ENCODE peak calls at places on chromosomes 3 and 15, in nine cellular contexts. Z, M, A, Q, H, K, X, J and S are unnamed samples.
A peak's percentile ranks its signal among the peaks of the same experiment; 100 is the strongest.

GRCh38 chr3:184694266-184694665 is 17.6 kb downstream of the MAGEF1 start:
- DNase-seq in Q (no peak), K (no peak), Z (no peak), H (no peak), M (no peak), J (no peak), A (no peak), X (no peak), S (no peak)

GRCh38 chr15:77773003-77773402 is 140.3 kb upstream of the LINGO1 start:
- DNase-seq in A (no peak), H (no peak), M (no peak), K (no peak), X (no peak), J (no peak), Z (no peak), Q (no peak), S (no peak)

GRCh38 chr15:100602822-100603393 is 519 bp downstream of the ASB7 start:
- DNase-seq in A (peak; percentile 78), Z (peak; percentile 34), J (no peak), Q (peak; percentile 31), K (peak; percentile 67), H (no peak), M (no peak), X (peak; percentile 14), S (peak; percentile 15)

GRCh38 chr15:48641416-48641815 is 4.1 kb downstream of the FBN1 start:
- DNase-seq in J (no peak), K (no peak), Q (peak; percentile 23), H (peak; percentile 49), Z (no peak), M (no peak), A (no peak), X (peak; percentile 56), S (no peak)

GRCh38 chr15:78241017-78241416 is 6.7 kb upstream of the ACSBG1 start:
- DNase-seq in M (peak; percentile 85), H (peak; percentile 90), X (peak; percentile 85), Z (peak; percentile 85), Q (no peak), A (peak; percentile 94), K (peak; percentile 72), J (peak; percentile 92), S (peak; percentile 74)

GRCh38 chr3:46668591-46668990 is 24.9 kb downstream of the ALS2CL start:
- DNase-seq in J (peak; percentile 43), K (no peak), M (peak; percentile 15), X (no peak), Q (no peak), Z (no peak), A (peak; percentile 52), H (peak; percentile 4), S (no peak)

GRCh38 chr3:45145681-45146614 is at the start of gene CDCP1:
- DNase-seq in Q (no peak), H (no peak), X (no peak), J (peak; percentile 83), A (no peak), K (no peak), M (no peak), Z (no peak), S (no peak)

GRCh38 chr3:138297059-138297607 is 32.5 kb downstream of the NME9 start:
- DNase-seq in K (no peak), X (no peak), Z (no peak), H (no peak), Q (no peak), A (no peak), J (no peak), M (no peak), S (no peak)

GRCh38 chr15:49383266-49383665 is 39.8 kb upstream of the FGF7 start:
- DNase-seq in J (no peak), M (no peak), H (no peak), K (no peak), A (no peak), Q (no peak), X (peak; percentile 17), Z (no peak), S (no peak)

GRCh38 chr3:109224333-109224732 is 87.8 kb downstream of the C3orf85 start:
- DNase-seq in J (no peak), Q (no peak), X (peak; percentile 15), K (no peak), Z (no peak), H (no peak), A (no peak), M (no peak), S (no peak)

GRCh38 chr3:22569570-22569969 is 633.6 kb upstream of the UBE2E2 start:
- DNase-seq in H (no peak), A (no peak), M (no peak), Z (no peak), J (no peak), Q (no peak), K (no peak), X (no peak), S (no peak)

GRCh38 chr15:96327155-96327741 is 3.3 kb upstream of the NR2F2 start:
- DNase-seq in M (no peak), X (peak; percentile 92), K (no peak), H (no peak), J (no peak), Z (no peak), Q (peak; percentile 61), A (no peak), S (no peak)

GRCh38 chr3:71389911-71390573 is 193.5 kb downstream of the FOXP1 start:
- DNase-seq in Q (no peak), H (peak; percentile 26), A (peak; percentile 78), M (peak; percentile 59), X (peak; percentile 88), K (no peak), Z (peak; percentile 35), J (peak; percentile 70), S (peak; percentile 40)

GRCh38 chr15:66292261-66293084 is 895 bp upstream of the DIS3L start:
- DNase-seq in X (no peak), J (no peak), A (no peak), K (no peak), Q (no peak), Z (no peak), M (no peak), H (no peak), S (peak; percentile 6)

GRCh38 chr15:44788748-44789147 is 52.4 kb downstream of the TRIM69 start:
- DNase-seq in K (no peak), Z (peak; percentile 15), J (no peak), H (no peak), X (peak; percentile 30), M (no peak), A (no peak), Q (no peak), S (no peak)

GRCh38 chr3:147756478-147756877 is 347.3 kb downstream of the ZIC1 start:
- DNase-seq in K (no peak), H (no peak), X (no peak), J (no peak), Q (no peak), M (no peak), Z (no peak), A (no peak), S (no peak)

GRCh38 chr3:96776818-96777217 is 37.6 kb upstream of the EPHA6 start:
- DNase-seq in Q (no peak), A (no peak), Z (no peak), H (no peak), K (no peak), M (no peak), J (peak; percentile 63), X (no peak), S (no peak)
- TF ChIP-seq CTCF in Q (no peak), A (no peak), Z (no peak), H (no peak), K (no peak), M (no peak), J (no peak), X (no peak), S (no peak)

GRCh38 chr3:28294667-28295413 is 53.4 kb downstream of the CMC1 start:
- DNase-seq in A (no peak), K (no peak), H (no peak), X (no peak), M (no peak), Q (no peak), J (no peak), Z (no peak), S (no peak)

GRCh38 chr3:28295819-28296364 is 52.6 kb upstream of the ZCWPW2 start:
- DNase-seq in X (peak; percentile 15), A (no peak), K (no peak), Z (no peak), M (no peak), Q (no peak), H (no peak), J (no peak), S (no peak)

GRCh38 chr3:28300345-28300962 is 48.1 kb upstream of the ZCWPW2 start:
- DNase-seq in M (no peak), J (no peak), K (no peak), A (no peak), H (no peak), Z (no peak), Q (no peak), X (no peak), S (no peak)

GRCh38 chr3:28301607-28302158 is 46.8 kb upstream of the ZCWPW2 start:
- DNase-seq in Z (no peak), J (no peak), A (no peak), K (no peak), X (no peak), Q (no peak), M (no peak), H (no peak), S (no peak)

GRCh38 chr3:28299705-28300104 is 48.8 kb upstream of the ZCWPW2 start:
- DNase-seq in M (no peak), K (no peak), X (no peak), Q (no peak), A (no peak), H (no peak), J (no peak), Z (no peak), S (no peak)
- H3K27me3 ChIP-seq in M (no peaks in the 10 kb centered on the region), K (no peaks in the 10 kb centered on the region), X (no peaks in the 10 kb centered on the region), Q (no peaks in the 10 kb centered on the region), A (no peaks in the 10 kb centered on the region), H (no peaks in the 10 kb centered on the region), J (no peaks in the 10 kb centered on the region), Z (no peaks in the 10 kb centered on the region), S (no peaks in the 10 kb centered on the region)

DNA sequence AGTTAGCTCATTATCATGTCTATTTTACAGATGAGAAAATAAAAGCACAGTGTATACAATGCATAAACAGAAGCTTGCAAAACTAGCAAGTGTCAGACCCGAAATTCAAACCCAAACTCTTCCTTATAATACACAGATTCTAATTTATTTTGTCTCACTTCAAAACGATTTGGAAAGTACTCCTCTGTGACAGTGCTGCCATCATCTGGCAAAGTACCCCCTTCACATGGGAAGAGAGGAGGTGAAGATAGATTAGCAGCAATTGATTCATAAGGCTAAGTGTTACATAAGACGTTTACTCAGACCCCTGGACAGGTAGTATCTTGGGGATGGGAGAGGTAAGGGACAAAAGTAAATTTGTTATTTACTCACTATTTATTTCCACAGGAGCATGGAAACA is 744.0 kb upstream of the SGO1 start:
- DNase-seq in Q (no peak), Z (no peak), K (no peak), X (peak; percentile 29), M (no peak), J (no peak), H (no peak), A (no peak), S (no peak)
- TF ChIP-seq CTCF in Q (peak; percentile 36), Z (no peak), K (peak; percentile 34), X (peak; percentile 35), M (no peak), J (peak; percentile 29), H (peak; percentile 41), A (no peak), S (no peak)

DNA sequence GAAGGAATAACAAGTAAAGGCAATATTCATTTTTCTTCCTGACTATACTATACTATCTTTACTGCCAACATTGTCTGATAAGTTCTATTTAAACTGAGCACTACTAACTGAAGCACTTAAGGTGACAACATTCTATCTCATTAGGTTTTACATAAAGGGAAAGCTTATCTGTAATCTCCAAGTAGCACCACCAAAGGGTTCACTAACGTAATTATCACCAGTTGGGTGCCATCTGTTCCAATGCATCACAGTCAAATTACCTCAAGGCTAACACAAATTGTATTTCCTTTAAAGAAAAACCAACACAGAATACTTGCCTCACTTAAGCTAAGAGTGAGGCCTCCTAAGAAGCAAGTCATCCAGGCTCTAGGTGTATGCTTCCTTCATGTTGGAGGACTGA is 453.8 kb downstream of the RAP2B start:
- DNase-seq in Q (no peak), J (no peak), X (no peak), H (no peak), A (no peak), M (no peak), Z (no peak), K (no peak), S (no peak)
- H3K27me3 ChIP-seq in Q (no peaks in the 10 kb centered on the region), J (no peaks in the 10 kb centered on the region), X (no peaks in the 10 kb centered on the region), H (no peaks in the 10 kb centered on the region), A (no peaks in the 10 kb centered on the region), M (no peaks in the 10 kb centered on the region), Z (no peaks in the 10 kb centered on the region), K (no peaks in the 10 kb centered on the region), S (no peaks in the 10 kb centered on the region)